ENCODE peak calls at places on chromosomes 11 and 22, in seven cellular contexts. One of them, this sample, is unnamed. For H4K20me1, the result is how much of the 10 kb centered on the place peaks cover.

GRCh38 chr11:7651140-7651551 is 22.2 kb downstream of the CYB5R2 start:
- DNase-seq in K562: peak
- DNase-seq in H1: no peak
- DNase-seq in HepG2: no peak
- DNase-seq in neural progenitor cell: no peak
- DNase-seq in fibroblast of lung: no peak
- DNase-seq in IMR-90: peak
- DNase-seq in this sample: no peak

GRCh38 chr11:130160460-130161090 is 993 bp downstream of the ST14 start:
- DNase-seq in fibroblast of lung: no peak
- DNase-seq in H1: no peak
- DNase-seq in HepG2: no peak
- DNase-seq in K562: no peak
- DNase-seq in IMR-90: no peak
- DNase-seq in neural progenitor cell: peak
- DNase-seq in this sample: no peak

GRCh38 chr11:32706985-32707736 is 87.3 kb downstream of the CCDC73 start:
- DNase-seq in IMR-90: peak
- DNase-seq in H1: no peak
- DNase-seq in fibroblast of lung: peak
- DNase-seq in HepG2: peak
- DNase-seq in neural progenitor cell: no peak
- DNase-seq in K562: no peak
- DNase-seq in this sample: no peak

GRCh38 chr11:12680246-12680939 is 6.2 kb downstream of the TEAD1 start:
- DNase-seq in fibroblast of lung: peak
- DNase-seq in H1: peak
- DNase-seq in neural progenitor cell: peak
- DNase-seq in HepG2: peak
- DNase-seq in K562: peak
- DNase-seq in IMR-90: peak
- DNase-seq in this sample: peak

GRCh38 chr11:278001-278951 is at the start of gene NLRP6:
- DNase-seq in HepG2: no peak
- DNase-seq in fibroblast of lung: no peak
- DNase-seq in H1: no peak
- DNase-seq in neural progenitor cell: no peak
- DNase-seq in K562: no peak
- DNase-seq in IMR-90: no peak
- DNase-seq in this sample: no peak

GRCh38 chr11:67409261-67409666 is 5.4 kb downstream of the TBC1D10C start:
- DNase-seq in neural progenitor cell: no peak
- DNase-seq in IMR-90: no peak
- DNase-seq in H1: no peak
- DNase-seq in HepG2: no peak
- DNase-seq in K562: no peak
- DNase-seq in fibroblast of lung: no peak
- DNase-seq in this sample: no peak

GRCh38 chr11:128434411-128434810 is 152.9 kb downstream of the ETS1 start:
- DNase-seq in HepG2: no peak
- DNase-seq in K562: no peak
- DNase-seq in H1: no peak
- DNase-seq in neural progenitor cell: no peak
- DNase-seq in IMR-90: no peak
- DNase-seq in fibroblast of lung: no peak
- DNase-seq in this sample: no peak

GRCh38 chr11:37500425-37500824 is 902.4 kb upstream of the RAG2 start:
- DNase-seq in IMR-90: peak
- DNase-seq in H1: no peak
- DNase-seq in HepG2: no peak
- DNase-seq in K562: no peak
- DNase-seq in neural progenitor cell: peak
- DNase-seq in fibroblast of lung: peak
- DNase-seq in this sample: no peak

GRCh38 chr11:121795206-121795605 is 320.8 kb downstream of the BLID start:
- DNase-seq in HepG2: no peak
- DNase-seq in H1: no peak
- DNase-seq in K562: no peak
- DNase-seq in IMR-90: no peak
- DNase-seq in neural progenitor cell: no peak
- DNase-seq in fibroblast of lung: peak
- DNase-seq in this sample: no peak

GRCh38 chr11:10373340-10373739 is 68.5 kb downstream of the ADM start:
- DNase-seq in IMR-90: peak
- DNase-seq in fibroblast of lung: peak
- DNase-seq in HepG2: no peak
- DNase-seq in K562: no peak
- DNase-seq in neural progenitor cell: no peak
- DNase-seq in H1: no peak
- DNase-seq in this sample: no peak

GRCh38 chr22:30192427-30192826 is 54.1 kb downstream of the LIF start:
- DNase-seq in IMR-90: no peak
- DNase-seq in fibroblast of lung: no peak
- DNase-seq in neural progenitor cell: no peak
- DNase-seq in HepG2: no peak
- DNase-seq in K562: no peak
- DNase-seq in H1: no peak
- DNase-seq in this sample: no peak

GRCh38 chr11:57399221-57399620 is 8.8 kb upstream of the PRG2 start:
- DNase-seq in IMR-90: no peak
- DNase-seq in HepG2: no peak
- DNase-seq in neural progenitor cell: no peak
- DNase-seq in fibroblast of lung: peak
- DNase-seq in H1: no peak
- DNase-seq in K562: no peak
- DNase-seq in this sample: no peak

GRCh38 chr11:1225386-1226225 is 2.7 kb downstream of the MUC5B start:
- DNase-seq in fibroblast of lung: no peak
- DNase-seq in neural progenitor cell: peak
- DNase-seq in K562: no peak
- DNase-seq in H1: no peak
- DNase-seq in IMR-90: no peak
- DNase-seq in HepG2: no peak
- DNase-seq in this sample: peak

GRCh38 chr11:13289081-13289480 is 11.5 kb downstream of the BMAL1 start:
- DNase-seq in H1: no peak
- DNase-seq in neural progenitor cell: peak
- DNase-seq in HepG2: no peak
- DNase-seq in K562: no peak
- DNase-seq in fibroblast of lung: peak
- DNase-seq in IMR-90: peak
- DNase-seq in this sample: no peak

GRCh38 chr11:77783023-77783422 is 37.5 kb downstream of the RSF1 start:
- DNase-seq in neural progenitor cell: no peak
- DNase-seq in IMR-90: no peak
- DNase-seq in H1: no peak
- DNase-seq in HepG2: no peak
- DNase-seq in K562: no peak
- DNase-seq in fibroblast of lung: no peak
- DNase-seq in this sample: no peak

GRCh38 chr11:21460082-21460481 is 732.8 kb upstream of the ANO5 start:
- DNase-seq in neural progenitor cell: no peak
- DNase-seq in IMR-90: no peak
- DNase-seq in H1: no peak
- DNase-seq in HepG2: no peak
- DNase-seq in fibroblast of lung: no peak
- DNase-seq in K562: no peak
- DNase-seq in this sample: no peak

DNA sequence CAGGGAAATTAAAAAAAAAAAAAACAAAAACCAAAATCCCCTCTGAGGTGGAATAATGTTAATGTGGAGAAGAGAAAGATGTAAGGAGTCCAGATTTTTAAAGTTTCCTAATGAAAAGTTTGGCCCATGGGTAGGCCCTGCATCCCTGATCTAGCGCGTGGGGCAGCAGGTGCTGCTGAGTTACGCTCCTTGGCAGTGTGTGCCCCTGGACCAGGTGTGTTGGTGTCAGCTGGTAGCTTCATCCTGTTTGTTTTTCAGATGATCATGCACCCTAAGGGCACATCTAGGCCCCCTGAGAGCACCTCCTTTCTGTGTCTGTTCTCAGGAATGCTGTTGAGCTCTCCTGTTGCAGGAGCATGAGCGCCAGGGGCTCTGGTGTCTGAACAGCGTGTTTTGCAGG is 6.7 kb downstream of the DGCR8 start:
- DNase-seq in K562: no peak
- DNase-seq in neural progenitor cell: no peak
- DNase-seq in fibroblast of lung: no peak
- DNase-seq in IMR-90: no peak
- DNase-seq in H1: no peak
- DNase-seq in HepG2: no peak
- DNase-seq in this sample: no peak
- H4K20me1 ChIP-seq in K562: under half
- H4K20me1 ChIP-seq in neural progenitor cell: half or more
- H4K20me1 ChIP-seq in fibroblast of lung: under half
- H4K20me1 ChIP-seq in IMR-90: half or more
- H4K20me1 ChIP-seq in H1: under half
- H4K20me1 ChIP-seq in HepG2: under half
- H4K20me1 ChIP-seq in this sample: under half

DNA sequence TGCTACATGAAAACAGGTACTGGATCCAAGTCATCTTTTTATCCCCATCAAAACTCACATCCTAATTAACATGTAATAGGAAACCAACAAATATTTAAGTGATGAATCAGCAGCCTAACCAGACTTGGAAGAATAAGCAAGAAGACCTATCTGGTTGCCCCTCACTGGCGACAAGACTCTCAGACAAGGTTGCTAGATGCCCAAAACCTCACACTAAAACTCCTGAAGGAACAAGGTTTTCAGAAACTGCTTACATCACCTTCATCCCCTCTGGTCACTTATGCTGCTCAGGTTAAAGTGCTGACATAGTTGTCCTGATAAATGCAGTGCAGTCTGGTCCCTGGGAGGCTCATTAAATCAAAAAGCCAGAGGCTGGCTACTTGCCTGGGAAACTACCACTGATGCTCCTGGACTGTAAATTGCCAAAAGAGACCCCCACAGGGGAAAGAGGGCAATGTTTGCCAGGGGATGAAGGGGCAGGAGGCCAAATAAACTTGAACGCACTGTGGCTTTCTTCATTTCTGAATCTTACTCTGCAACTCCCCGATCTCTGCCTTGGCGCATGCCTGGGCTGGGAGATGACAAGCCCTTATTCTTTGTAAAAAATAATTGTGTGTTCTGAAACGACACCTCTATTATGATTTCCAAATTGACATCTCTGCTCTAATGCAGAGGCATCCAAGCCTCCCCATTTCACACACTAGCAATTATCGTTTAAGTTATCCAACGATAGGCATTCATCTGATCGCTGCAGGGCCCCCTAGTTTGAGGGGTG is 72.7 kb downstream of the AMBRA1 start:
- DNase-seq in neural progenitor cell: no peak
- DNase-seq in H1: no peak
- DNase-seq in K562: no peak
- DNase-seq in IMR-90: peak
- DNase-seq in fibroblast of lung: peak
- DNase-seq in HepG2: no peak
- DNase-seq in this sample: no peak
- H4K20me1 ChIP-seq in neural progenitor cell: under half
- H4K20me1 ChIP-seq in H1: under half
- H4K20me1 ChIP-seq in K562: under half
- H4K20me1 ChIP-seq in IMR-90: under half
- H4K20me1 ChIP-seq in fibroblast of lung: under half
- H4K20me1 ChIP-seq in HepG2: half or more
- H4K20me1 ChIP-seq in this sample: under half

DNA sequence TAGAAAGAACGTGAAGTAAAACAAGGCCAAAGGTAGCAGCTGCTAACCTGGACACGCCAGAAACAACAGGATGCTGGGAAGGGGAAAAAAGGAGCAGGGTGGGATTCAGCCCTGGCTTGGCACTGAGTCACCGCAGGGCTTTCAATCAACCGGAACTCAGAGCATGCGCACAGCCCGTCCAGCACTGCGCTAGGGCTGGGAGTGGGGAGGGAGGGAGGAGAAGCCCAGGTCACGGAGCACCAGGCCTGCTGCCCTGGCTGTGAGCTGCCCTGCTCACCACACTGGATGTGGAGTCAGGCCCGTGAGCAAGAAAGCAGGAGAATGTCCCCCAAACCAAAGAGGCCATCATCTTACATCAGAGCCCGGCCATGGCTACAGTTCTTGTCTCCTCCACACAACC is 51.5 kb downstream of the APOL1 start:
- DNase-seq in neural progenitor cell: no peak
- DNase-seq in H1: no peak
- DNase-seq in HepG2: no peak
- DNase-seq in IMR-90: peak
- DNase-seq in K562: no peak
- DNase-seq in fibroblast of lung: no peak
- DNase-seq in this sample: no peak
- H4K20me1 ChIP-seq in neural progenitor cell: under half
- H4K20me1 ChIP-seq in H1: under half
- H4K20me1 ChIP-seq in HepG2: under half
- H4K20me1 ChIP-seq in IMR-90: half or more
- H4K20me1 ChIP-seq in K562: under half
- H4K20me1 ChIP-seq in fibroblast of lung: under half
- H4K20me1 ChIP-seq in this sample: under half

GRCh38 chr22:48609279-48609865 is 1218.3 kb downstream of the BRD1 start:
- DNase-seq in H1: no peak
- DNase-seq in K562: no peak
- DNase-seq in HepG2: no peak
- DNase-seq in neural progenitor cell: no peak
- DNase-seq in IMR-90: no peak
- DNase-seq in fibroblast of lung: no peak
- DNase-seq in this sample: no peak

GRCh38 chr22:48605856-48606255 is 1221.8 kb downstream of the BRD1 start:
- DNase-seq in K562: no peak
- DNase-seq in H1: no peak
- DNase-seq in HepG2: peak
- DNase-seq in fibroblast of lung: no peak
- DNase-seq in neural progenitor cell: no peak
- DNase-seq in IMR-90: no peak
- DNase-seq in this sample: no peak

GRCh38 chr22:48605125-48605524 is 1222.5 kb downstream of the BRD1 start:
- DNase-seq in neural progenitor cell: no peak
- DNase-seq in H1: no peak
- DNase-seq in IMR-90: no peak
- DNase-seq in fibroblast of lung: no peak
- DNase-seq in HepG2: no peak
- DNase-seq in K562: no peak
- DNase-seq in this sample: no peak

GRCh38 chr22:48607901-48608650 is 1219.6 kb downstream of the BRD1 start:
- DNase-seq in H1: no peak
- DNase-seq in K562: no peak
- DNase-seq in HepG2: no peak
- DNase-seq in IMR-90: no peak
- DNase-seq in neural progenitor cell: no peak
- DNase-seq in fibroblast of lung: peak
- DNase-seq in this sample: no peak

DNA sequence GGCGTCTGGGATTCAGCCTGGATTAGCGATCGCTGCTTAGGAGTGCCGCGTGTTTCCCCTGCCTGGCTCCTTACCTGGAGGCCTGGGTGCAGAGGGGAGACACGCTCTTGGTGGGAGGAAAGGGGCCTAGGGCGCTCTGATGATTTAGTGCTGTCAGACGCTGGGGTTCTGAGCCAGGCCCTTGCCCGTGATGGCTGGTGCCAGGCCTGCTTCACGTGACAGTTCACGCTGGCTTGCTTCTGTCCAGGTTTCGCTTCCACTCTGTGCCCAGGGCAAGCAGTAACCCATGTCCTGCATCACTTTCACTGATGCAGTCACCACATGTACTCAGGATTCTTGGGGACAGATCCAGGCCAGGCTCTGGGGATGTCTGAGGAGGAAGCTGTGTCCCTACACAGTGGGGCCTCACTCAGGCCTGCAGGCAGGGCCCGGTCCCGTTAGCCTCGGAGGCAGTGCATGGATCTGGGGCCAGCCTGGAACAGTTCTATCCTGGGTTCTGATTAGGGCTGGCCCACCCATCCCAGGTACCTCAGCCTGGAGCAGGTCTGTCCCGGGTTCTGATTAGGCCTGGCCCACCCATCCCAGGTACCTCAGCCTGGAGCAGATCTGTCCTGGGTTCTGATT is 1220.9 kb downstream of the BRD1 start:
- DNase-seq in IMR-90: no peak
- DNase-seq in fibroblast of lung: no peak
- DNase-seq in HepG2: no peak
- DNase-seq in K562: no peak
- DNase-seq in H1: no peak
- DNase-seq in neural progenitor cell: no peak
- DNase-seq in this sample: no peak
- H4K20me1 ChIP-seq in IMR-90: under half
- H4K20me1 ChIP-seq in fibroblast of lung: under half
- H4K20me1 ChIP-seq in HepG2: under half
- H4K20me1 ChIP-seq in K562: under half
- H4K20me1 ChIP-seq in H1: under half
- H4K20me1 ChIP-seq in neural progenitor cell: under half
- H4K20me1 ChIP-seq in this sample: under half